ENCODE peak calls at places on chromosome 9, in ten cellular contexts. Q, L, S, T, M, A, D, Z, C and R are unnamed samples.

GRCh38 chr9:113516840-113517577 is 53.5 kb downstream of the RGS3 start:
- DNase-seq in Q (no peak), L (peak; percentile 33), S (no peak), T (no peak), M (peak; percentile 81), A (peak; percentile 87), D (peak; percentile 54), Z (peak; percentile 46), C (no peak), R (no peak)

GRCh38 chr9:91908293-91908623 is 41.8 kb downstream of the ROR2 start:
- DNase-seq in Q (no peak), L (no peak), S (no peak), T (no peak), M (no peak), A (no peak), D (no peak), Z (no peak), C (no peak), R (no peak)

GRCh38 chr9:68416891-68417570 is 60.6 kb downstream of the PGM5 start:
- DNase-seq in Q (no peak), L (no peak), S (peak; percentile 3), T (no peak), M (peak; percentile 7), A (no peak), D (no peak), Z (peak; percentile 68), C (no peak), R (no peak)

GRCh38 chr9:133347515-133347984 is 381 bp downstream of the MED22 start:
- DNase-seq in Q (no peak), L (no peak), S (peak; percentile 28), T (no peak), M (no peak), A (peak; percentile 74), D (peak; percentile 67), Z (peak; percentile 41), C (peak; percentile 59), R (no peak)

GRCh38 chr9:135908334-135909204 is 1.2 kb upstream of the CAMSAP1 start:
- DNase-seq in Q (no peak), L (no peak), S (no peak), T (no peak), M (no peak), A (no peak), D (no peak), Z (no peak), C (no peak), R (no peak)

GRCh38 chr9:124835026-124835501 is 18.2 kb upstream of the WDR38 start:
- DNase-seq in Q (peak; percentile 50), L (no peak), S (peak; percentile 76), T (peak; percentile 68), M (no peak), A (no peak), D (no peak), Z (no peak), C (no peak), R (no peak)

GRCh38 chr9:14189578-14189977 is 124.4 kb downstream of the NFIB start:
- DNase-seq in Q (no peak), L (no peak), S (no peak), T (no peak), M (no peak), A (no peak), D (no peak), Z (no peak), C (no peak), R (no peak)

GRCh38 chr9:127501821-127502343 is 50.6 kb downstream of the LRSAM1 start:
- DNase-seq in Q (no peak), L (no peak), S (no peak), T (no peak), M (no peak), A (no peak), D (no peak), Z (no peak), C (no peak), R (no peak)

GRCh38 chr9:104927216-104927911 is 591 bp downstream of the ABCA1 start:
- DNase-seq in Q (no peak), L (no peak), S (peak; percentile 61), T (no peak), M (peak; percentile 30), A (peak; percentile 54), D (peak; percentile 70), Z (peak; percentile 69), C (peak; percentile 47), R (peak; percentile 53)

GRCh38 chr9:110842169-110842568 is 173.6 kb downstream of the MUSK start:
- DNase-seq in Q (no peak), L (no peak), S (peak; percentile 37), T (no peak), M (no peak), A (no peak), D (no peak), Z (no peak), C (no peak), R (no peak)

GRCh38 chr9:124754289-124754688 is 16.8 kb downstream of the NR6A1 start:
- DNase-seq in Q (peak; percentile 53), L (no peak), S (peak; percentile 43), T (no peak), M (no peak), A (no peak), D (no peak), Z (no peak), C (no peak), R (no peak)

GRCh38 chr9:131645078-131645776 is 94.6 kb downstream of the RAPGEF1 start:
- DNase-seq in Q (peak; percentile 22), L (no peak), S (no peak), T (no peak), M (no peak), A (no peak), D (no peak), Z (no peak), C (no peak), R (no peak)